ENCODE peak calls at places on chromosomes 5 and 9, in seven cellular contexts. G is endodermal cell, U is tibial nerve, S is OCI-LY7, R is endothelial cell of umbilical vein, L is left lung, A is AG04450. T is an unnamed sample.

GRCh38 chr5:124746916-124747769 is 704 bp upstream of the ZNF608 start:
- DNase-seq in A (peak; percentile 84), R (peak; percentile 95), L (no peak), U (peak; percentile 92), S (peak; percentile 93), G (peak; percentile 94), T (peak; percentile 93)

GRCh38 chr5:174623438-174624019 is 100.9 kb upstream of the MSX2 start:
- DNase-seq in L (no peak), G (peak; percentile 7), U (no peak), R (no peak), S (no peak), A (no peak), T (no peak)

GRCh38 chr5:144436007-144436406 is 265.3 kb downstream of the KCTD16 start:
- DNase-seq in G (no peak), R (no peak), U (no peak), A (no peak), S (no peak), L (no peak), T (no peak)

GRCh38 chr9:15856591-15856990 is 303.7 kb downstream of the CCDC171 start:
- DNase-seq in R (no peak), L (no peak), S (no peak), U (no peak), G (no peak), A (peak; percentile 54), T (no peak)

GRCh38 chr5:174082286-174082685 is 36.8 kb downstream of the NSG2 start:
- DNase-seq in R (no peak), U (no peak), A (no peak), S (no peak), G (no peak), L (no peak), T (no peak)

GRCh38 chr5:6551287-6551954 is 81.4 kb downstream of the NSUN2 start:
- DNase-seq in A (no peak), G (no peak), U (no peak), R (no peak), L (no peak), S (no peak), T (no peak)

GRCh38 chr9:7433508-7434292 is 365.9 kb downstream of the DMAC1 start:
- DNase-seq in G (no peak), R (no peak), L (no peak), S (no peak), U (no peak), A (no peak), T (no peak)

GRCh38 chr5:154729613-154730012 is 25.6 kb upstream of the LARP1 start:
- DNase-seq in G (no peak), R (no peak), L (no peak), S (no peak), A (no peak), U (no peak), T (no peak)

GRCh38 chr5:57442080-57442839 is 40.4 kb downstream of the ACTBL2 start:
- DNase-seq in R (peak; percentile 73), G (no peak), A (peak; percentile 84), L (no peak), U (no peak), S (no peak), T (peak; percentile 42)

GRCh38 chr9:108885643-108886348 is 23.7 kb downstream of the ACTL7A start:
- DNase-seq in U (no peak), S (peak; percentile 44), R (peak; percentile 67), L (no peak), G (no peak), A (peak; percentile 34), T (peak; percentile 92)

GRCh38 chr9:129093602-129094386 is 12.9 kb downstream of the DOLPP1 start:
- DNase-seq in R (no peak), G (no peak), A (no peak), U (no peak), S (no peak), L (no peak), T (no peak)

DNA sequence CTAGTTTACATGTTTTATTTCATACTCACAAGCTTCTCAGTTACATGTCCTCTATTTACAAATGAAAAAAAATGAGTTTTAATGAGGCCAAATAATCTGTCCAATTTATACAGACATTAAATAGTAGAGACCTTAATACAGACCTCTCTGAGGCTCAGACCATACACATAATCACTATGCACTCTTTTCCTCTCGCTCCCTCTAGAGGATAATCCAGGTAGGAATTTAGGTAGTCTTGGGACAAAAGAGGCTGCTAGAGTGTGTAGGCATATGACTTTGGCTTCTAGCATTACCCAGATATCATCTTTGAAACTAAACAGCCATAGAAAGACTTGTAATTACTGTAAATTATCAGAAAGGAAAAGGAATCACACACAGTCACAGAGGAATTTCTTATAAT is 444.7 kb downstream of the HINT1 start:
- DNase-seq in G (no peak), L (no peak), U (no peak), A (no peak), R (peak; percentile 67), S (peak; percentile 12), T (peak; percentile 69)
- TF ChIP-seq CTCF in G (peak; percentile 83), L (peak; percentile 30), U (no peak), A (peak; percentile 42), R (peak; percentile 54), S (peak; percentile 61), T (peak; percentile 65)

DNA sequence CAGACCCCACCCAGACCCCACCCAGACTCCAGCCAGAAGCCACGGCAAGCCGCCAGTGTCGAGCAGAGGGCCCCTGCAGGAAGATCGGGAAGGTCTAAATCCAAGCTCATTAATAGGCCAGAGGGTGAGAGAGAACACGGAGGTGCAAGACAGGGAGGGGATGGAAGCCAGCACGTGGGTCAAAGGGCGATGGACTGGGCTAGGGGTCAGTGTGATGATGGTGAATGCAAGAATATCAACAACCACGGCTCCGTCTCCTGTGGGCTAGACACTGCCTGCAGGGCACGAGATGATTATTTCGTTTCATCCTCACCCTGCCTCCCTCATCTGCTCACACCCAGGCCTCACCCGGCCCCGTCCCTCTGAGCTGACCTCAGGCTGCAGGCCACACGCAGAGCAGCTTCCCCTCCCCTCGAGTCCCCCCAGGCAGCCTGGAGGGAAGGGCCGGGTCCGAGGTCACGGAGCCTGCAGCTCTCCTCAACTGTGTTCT is 122.0 kb downstream of the COL23A1 start:
- DNase-seq in L (no peak), R (no peak), U (no peak), A (no peak), S (no peak), G (peak; percentile 44), T (no peak)
- H3K27ac ChIP-seq in L (peak overlapping the region; percentile 44), R (no peak overlapping the region), U (peak overlapping the region; percentile 58), A (no peak overlapping the region), S (no peak overlapping the region), G (no peak overlapping the region), T (peak overlapping the region; percentile 56)

DNA sequence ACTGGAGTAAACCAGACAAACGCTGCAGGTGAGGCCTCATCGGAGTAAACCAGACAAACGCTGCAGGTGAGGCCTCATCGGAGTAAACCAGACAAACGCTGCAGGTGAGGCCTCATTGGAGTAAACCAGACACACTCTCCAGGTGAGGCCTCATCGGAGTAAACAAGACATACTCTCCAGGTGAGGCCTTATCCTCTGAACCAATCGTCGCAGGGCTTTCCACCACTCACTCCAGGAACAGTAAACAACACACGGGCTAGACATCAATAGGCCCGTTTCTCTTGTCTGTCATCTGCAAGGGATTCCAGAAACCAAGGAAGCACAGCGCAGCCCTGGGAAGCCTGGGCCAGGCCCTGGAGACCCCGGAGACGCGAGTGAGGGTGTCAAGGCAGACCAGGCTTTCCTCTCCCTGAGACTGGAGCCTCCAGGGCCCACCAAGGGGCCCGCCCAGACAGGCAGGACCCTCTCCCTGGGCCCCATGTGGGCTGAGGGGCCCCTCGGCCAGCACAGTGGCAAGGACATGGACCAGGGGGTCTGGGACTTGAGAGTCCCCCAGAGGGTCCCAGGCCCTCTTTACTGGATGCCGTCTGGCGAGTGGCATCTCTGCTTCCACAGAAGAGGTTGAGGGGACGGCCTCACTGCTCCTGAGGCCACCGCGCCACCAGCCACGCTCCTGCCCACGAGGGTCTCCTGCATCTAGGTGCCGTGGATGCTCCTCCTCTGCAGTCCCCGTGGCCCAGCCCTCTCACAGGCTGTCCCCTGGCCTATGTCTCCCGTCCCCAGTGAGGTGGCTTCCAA is 26.4 kb upstream of the NSMF start:
- DNase-seq in L (peak; percentile 58), G (no peak), U (no peak), S (no peak), A (no peak), R (no peak), T (no peak)
- H3K4me3 ChIP-seq in L (no peak overlapping the region), G (no peak overlapping the region), U (no peak overlapping the region), S (no peak overlapping the region), A (no peak overlapping the region), R (no peak overlapping the region), T (no peak overlapping the region)

DNA sequence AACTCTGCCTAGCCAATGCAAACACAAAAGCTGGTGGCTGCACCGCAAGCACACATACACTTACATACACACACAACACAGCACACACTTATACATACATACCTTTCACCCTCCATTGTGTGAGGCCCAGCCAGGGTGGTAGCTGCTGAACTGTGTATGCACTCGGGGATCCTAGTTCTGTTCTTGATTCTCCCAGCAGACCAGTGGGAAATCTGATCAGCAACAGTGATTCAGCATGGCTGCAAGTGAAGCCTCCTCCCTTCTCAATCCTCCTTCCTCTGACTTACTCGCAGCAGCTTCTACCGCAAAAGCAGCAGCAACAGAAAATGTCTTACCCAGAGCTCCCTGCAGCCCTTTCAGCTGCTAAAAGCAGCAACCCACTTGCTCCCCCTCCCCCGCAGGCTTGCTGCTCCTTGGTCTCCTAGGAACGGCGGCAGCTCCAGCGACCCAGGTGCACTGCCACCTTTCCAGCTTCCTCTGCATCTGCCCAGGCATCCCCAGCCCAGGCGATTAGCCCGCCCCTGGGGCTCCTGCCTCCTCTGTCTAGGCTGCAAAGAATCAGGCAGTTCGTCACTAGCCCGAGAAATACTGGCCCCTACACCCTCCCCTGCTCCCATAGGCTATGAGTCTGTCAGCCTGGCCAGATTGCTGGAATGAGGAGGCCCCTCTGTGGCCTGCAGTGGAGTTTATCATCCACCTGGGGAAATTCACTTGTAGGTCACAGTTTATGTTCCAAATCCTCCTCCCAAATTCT is at the start of gene KLHL3:
- DNase-seq in S (peak; percentile 18), L (peak; percentile 78), R (peak; percentile 81), A (no peak), U (no peak), G (peak; percentile 97), T (peak; percentile 70)
- TF ChIP-seq CTCF in S (peak; percentile 35), L (no peak), R (peak; percentile 26), A (peak; percentile 24), U (no peak), G (peak; percentile 58), T (peak; percentile 43)

DNA sequence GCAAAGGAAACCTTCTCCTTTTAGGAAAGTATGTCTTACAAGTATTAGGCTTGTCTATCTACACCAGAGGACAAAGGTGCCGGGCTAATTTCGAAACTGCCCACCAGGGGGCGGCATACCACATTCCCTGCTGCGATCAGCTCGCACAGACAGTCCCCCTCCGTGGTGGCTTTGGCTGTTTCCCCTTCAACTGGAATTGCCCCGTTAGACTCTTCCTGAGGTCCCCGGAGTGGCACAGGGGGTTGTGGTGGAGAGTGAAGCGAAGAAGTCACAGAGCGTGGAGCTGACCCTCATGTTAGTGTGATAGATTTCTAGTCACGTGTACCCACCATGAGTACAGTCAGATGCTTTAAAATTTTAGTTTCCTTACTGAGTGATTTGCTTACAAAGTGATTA is 17.5 kb downstream of the PTTG1 start:
- DNase-seq in G (peak; percentile 97), A (peak; percentile 44), R (peak; percentile 91), S (peak; percentile 83), U (peak; percentile 92), L (peak; percentile 94), T (peak; percentile 85)
- H3K27ac ChIP-seq in G (no peak overlapping the region), A (no peak overlapping the region), R (no peak overlapping the region), S (no peak overlapping the region), U (peak overlapping the region; percentile 78), L (no peak overlapping the region), T (peak overlapping the region; percentile 38)

DNA sequence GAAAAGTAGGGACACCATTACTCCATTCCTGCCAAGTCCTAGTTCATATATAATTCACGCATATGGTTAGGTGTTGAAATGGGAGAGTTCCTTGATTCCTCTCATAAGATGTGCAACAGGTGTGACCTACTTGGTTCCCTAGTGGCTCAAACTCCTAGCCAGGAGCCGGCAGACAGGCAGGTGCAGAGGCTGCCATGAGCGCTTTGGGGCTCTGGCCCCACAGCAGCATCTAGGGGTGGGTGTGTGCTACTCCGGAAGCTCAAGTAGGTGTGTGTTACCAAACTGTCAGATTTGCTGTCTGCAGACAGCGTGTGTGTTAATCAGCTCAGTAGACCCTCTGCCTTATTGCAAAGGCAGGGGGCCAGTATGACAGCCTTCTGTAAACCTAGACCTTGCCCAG is 1652.4 kb upstream of the ACO1 start:
- DNase-seq in U (no peak), L (peak; percentile 47), G (peak; percentile 65), A (no peak), R (no peak), S (no peak), T (no peak)
- H3K4me3 ChIP-seq in U (no peak overlapping the region), L (no peak overlapping the region), G (no peak overlapping the region), A (no peak overlapping the region), R (no peak overlapping the region), S (no peak overlapping the region), T (no peak overlapping the region)

T was measured in hepatocyte.